ENCODE peak calls at places on chromosomes 4 and X, in eight cellular contexts. N, B, I, D, J, O, G and L are unnamed samples.

GRCh38 chr4:66178901-66179300 is 508.6 kb upstream of the EPHA5 start:
- DNase-seq in N (no peak), B (no peak), I (no peak), D (peak; percentile 10), J (no peak), O (peak; percentile 18), G (no peak), L (no peak)

GRCh38 chr4:5142726-5143125 is 91.4 kb downstream of the STK32B start:
- DNase-seq in N (no peak), B (peak; percentile 27), I (peak; percentile 21), D (peak; percentile 52), J (no peak), O (no peak), G (no peak), L (no peak)

GRCh38 chr4:16027114-16027513 is 56.7 kb downstream of the PROM1 start:
- DNase-seq in N (no peak), B (no peak), I (no peak), D (no peak), J (no peak), O (no peak), G (no peak), L (no peak)

GRCh38 chrX:39941332-39941920 is 156.3 kb downstream of the BCOR start:
- DNase-seq in N (no peak), B (no peak), I (no peak), D (no peak), J (no peak), O (no peak), G (no peak), L (no peak)

GRCh38 chr4:176149680-176150079 is 45.7 kb downstream of the SPATA4 start:
- DNase-seq in N (no peak), B (no peak), I (no peak), D (no peak), J (no peak), O (no peak), G (no peak), L (no peak)

GRCh38 chrX:151975228-151975593 is 735 bp upstream of the GABRE start:
- DNase-seq in N (no peak), B (no peak), I (no peak), D (no peak), J (no peak), O (no peak), G (no peak), L (no peak)

GRCh38 chrX:15680401-15680800 is 15.8 kb upstream of the CLTRN start:
- DNase-seq in N (no peak), B (no peak), I (no peak), D (no peak), J (no peak), O (no peak), G (no peak), L (no peak)

GRCh38 chr4:77025643-77026321 is 50.0 kb downstream of the CCNI start:
- DNase-seq in N (no peak), B (no peak), I (no peak), D (no peak), J (no peak), O (no peak), G (peak; percentile 31), L (no peak)

GRCh38 chrX:71541546-71542022 is 8.7 kb downstream of the OGT start:
- DNase-seq in N (no peak), B (no peak), I (no peak), D (no peak), J (no peak), O (peak; percentile 41), G (peak; percentile 39), L (no peak)